ENCODE peak calls at places on chromosomes 3 and 15, in six cellular contexts. A is HepG2, Z is choroid plexus epithelial cell, W is AG04450, T is germinal center, L is colonic mucosa. J is an unnamed sample.

GRCh38 chr15:66848666-66849392 is 146.8 kb downstream of the SMAD6 start:
- DNase-seq in A (no peak), Z (no peak), L (peak; percentile 12), W (no peak), T (no peak), J (no peak)

GRCh38 chr3:24290596-24290995 is 204.1 kb downstream of the THRB start:
- DNase-seq in W (no peak), T (no peak), A (no peak), L (no peak), Z (peak; percentile 10), J (no peak)

GRCh38 chr3:186365202-186365974 is 3.4 kb upstream of the DGKG start:
- DNase-seq in A (no peak), T (no peak), Z (no peak), W (no peak), L (no peak), J (no peak)

GRCh38 chr15:100172356-100173024 is 169.3 kb downstream of the ADAMTS17 start:
- DNase-seq in A (no peak), T (no peak), Z (no peak), W (no peak), L (no peak), J (no peak)

GRCh38 chr15:57496946-57497944 is 94.5 kb upstream of the MYZAP start:
- DNase-seq in T (no peak), Z (no peak), W (no peak), L (peak; percentile 66), A (peak; percentile 100), J (no peak)

GRCh38 chr15:68880382-68880781 is 49.9 kb upstream of the SPESP1 start:
- DNase-seq in T (no peak), L (no peak), W (no peak), A (no peak), Z (no peak), J (no peak)

GRCh38 chr15:58212909-58213526 is 74.8 kb downstream of the AQP9 start:
- DNase-seq in A (peak; percentile 14), Z (peak; percentile 76), W (no peak), T (no peak), L (no peak), J (no peak)

GRCh38 chr15:72174551-72175165 is 22.9 kb downstream of the GRAMD2A start:
- DNase-seq in W (no peak), T (no peak), Z (no peak), L (no peak), A (no peak), J (no peak)

GRCh38 chr15:67972377-67972776 is 81.7 kb upstream of the PIAS1 start:
- DNase-seq in T (no peak), L (no peak), A (no peak), Z (no peak), W (no peak), J (no peak)

GRCh38 chr15:75235760-75236729 is 22.1 kb upstream of the GOLGA6C start:
- DNase-seq in W (no peak), A (no peak), T (no peak), L (no peak), Z (no peak), J (no peak)

GRCh38 chr15:99108993-99109392 is 4.1 kb downstream of the SYNM start:
- DNase-seq in L (no peak), Z (no peak), T (no peak), A (no peak), W (no peak), J (no peak)

GRCh38 chr3:124730920-124731297 is 657 bp downstream of the UMPS start:
- DNase-seq in T (no peak), L (no peak), Z (no peak), W (no peak), A (peak; percentile 74), J (no peak)

GRCh38 chr3:98462901-98463300 is at the start of gene OR5K1:
- DNase-seq in A (no peak), L (no peak), T (no peak), Z (no peak), W (no peak), J (no peak)

GRCh38 chr3:127410137-127410488 is 122.3 kb upstream of the PRR20G start:
- DNase-seq in T (no peak), W (no peak), L (peak; percentile 3), A (no peak), Z (no peak), J (no peak)

GRCh38 chr3:106839576-106840280 is 537.5 kb upstream of the CCDC54 start:
- DNase-seq in A (no peak), T (no peak), L (no peak), W (no peak), Z (peak; percentile 68), J (no peak)

GRCh38 chr3:17023006-17023664 is 138.4 kb downstream of the PLCL2 start:
- DNase-seq in T (no peak), Z (peak; percentile 59), L (no peak), W (no peak), A (no peak), J (peak; percentile 34)

GRCh38 chr3:17372811-17373210 is 369.6 kb downstream of the TBC1D5 start:
- DNase-seq in W (no peak), A (peak; percentile 3), L (no peak), Z (peak; percentile 49), T (no peak), J (no peak)

GRCh38 chr3:128170866-128171516 is 17.7 kb downstream of the EEFSEC start:
- DNase-seq in A (peak; percentile 91), L (peak; percentile 51), Z (peak; percentile 91), T (no peak), W (peak; percentile 67), J (no peak)

GRCh38 chr3:77906102-77906709 is 866.3 kb downstream of the ROBO2 start:
- DNase-seq in W (no peak), A (no peak), L (no peak), Z (peak; percentile 50), T (no peak), J (no peak)

GRCh38 chr3:37130984-37131975 is 43.1 kb downstream of the LRRFIP2 start:
- DNase-seq in Z (no peak), W (no peak), L (no peak), T (no peak), A (no peak), J (no peak)

GRCh38 chr3:5105050-5105449 is 17.0 kb upstream of the ARL8B start:
- DNase-seq in W (no peak), Z (no peak), A (no peak), T (no peak), L (no peak), J (no peak)

GRCh38 chr15:35496585-35496984 is 49.4 kb downstream of the DPH6 start:
- DNase-seq in T (peak; percentile 7), Z (no peak), A (no peak), L (no peak), W (no peak), J (peak; percentile 10)

GRCh38 chr3:99965077-99965476 is 147.4 kb downstream of the CMSS1 start:
- DNase-seq in W (no peak), Z (peak; percentile 78), T (no peak), L (no peak), A (no peak), J (no peak)

GRCh38 chr3:28239108-28239507 is 2.3 kb upstream of the CMC1 start:
- DNase-seq in W (no peak), T (no peak), L (no peak), Z (no peak), A (no peak), J (no peak)

GRCh38 chr15:48939686-48940085 is 24.0 kb downstream of the SHC4 start:
- DNase-seq in L (no peak), Z (peak; percentile 96), T (no peak), A (no peak), W (peak; percentile 93), J (no peak)

GRCh38 chr3:113157408-113157980 is 53.9 kb upstream of the BOC start:
- DNase-seq in W (no peak), A (no peak), Z (peak; percentile 15), L (no peak), T (no peak), J (no peak)

J was measured in GM13976.